ENCODE peak calls at places on chromosomes 12 and 14, in six cellular contexts. One of them, this sample, is unnamed.
A peak's percentile ranks its signal among the peaks of the same experiment; 100 is the strongest.

GRCh38 chr12:113634982-113635381 is 163.3 kb upstream of the LHX5 start:
- ATAC-seq in K562: no peak
- ATAC-seq in A549: no peak
- ATAC-seq in right cardiac atrium: no peak
- ATAC-seq in left lung: no peak
- ATAC-seq in upper lobe of right lung: no peak
- ATAC-seq in this sample: no peak

GRCh38 chr12:106288510-106289195 is 13.9 kb upstream of the TCP11L2 start:
- ATAC-seq in K562: peak; percentile 92
- ATAC-seq in upper lobe of right lung: peak; percentile 65
- ATAC-seq in A549: peak; percentile 99
- ATAC-seq in right cardiac atrium: no peak
- ATAC-seq in left lung: peak; percentile 78
- ATAC-seq in this sample: no peak

GRCh38 chr12:102687523-102687922 is 207.2 kb upstream of the IGF1 start:
- ATAC-seq in left lung: no peak
- ATAC-seq in K562: no peak
- ATAC-seq in right cardiac atrium: no peak
- ATAC-seq in A549: no peak
- ATAC-seq in upper lobe of right lung: no peak
- ATAC-seq in this sample: no peak

GRCh38 chr14:87971010-87971409 is 22.0 kb downstream of the GALC start:
- ATAC-seq in A549: no peak
- ATAC-seq in right cardiac atrium: no peak
- ATAC-seq in upper lobe of right lung: no peak
- ATAC-seq in K562: no peak
- ATAC-seq in left lung: no peak
- ATAC-seq in this sample: no peak

GRCh38 chr12:31650927-31651326 is 8.6 kb upstream of the ETFBKMT start:
- ATAC-seq in A549: peak; percentile 16
- ATAC-seq in upper lobe of right lung: peak; percentile 42
- ATAC-seq in K562: no peak
- ATAC-seq in right cardiac atrium: no peak
- ATAC-seq in left lung: peak; percentile 10
- ATAC-seq in this sample: no peak

GRCh38 chr12:110109837-110110535 is 14.2 kb upstream of the IFT81 start:
- ATAC-seq in A549: no peak
- ATAC-seq in right cardiac atrium: no peak
- ATAC-seq in K562: no peak
- ATAC-seq in upper lobe of right lung: no peak
- ATAC-seq in left lung: no peak
- ATAC-seq in this sample: no peak

GRCh38 chr12:48157889-48158370 is 615 bp upstream of the ASB8 start:
- ATAC-seq in K562: no peak
- ATAC-seq in right cardiac atrium: no peak
- ATAC-seq in A549: no peak
- ATAC-seq in upper lobe of right lung: no peak
- ATAC-seq in left lung: no peak
- ATAC-seq in this sample: no peak

GRCh38 chr12:68932123-68932700 is 759 bp downstream of the CPM start:
- ATAC-seq in K562: peak; percentile 26
- ATAC-seq in left lung: peak; percentile 58
- ATAC-seq in right cardiac atrium: peak; percentile 37
- ATAC-seq in upper lobe of right lung: peak; percentile 62
- ATAC-seq in A549: peak; percentile 60
- ATAC-seq in this sample: peak; percentile 35

GRCh38 chr12:179131-179884 is 34.6 kb downstream of the SLC6A12 start:
- ATAC-seq in upper lobe of right lung: no peak
- ATAC-seq in left lung: no peak
- ATAC-seq in K562: no peak
- ATAC-seq in right cardiac atrium: no peak
- ATAC-seq in A549: no peak
- ATAC-seq in this sample: no peak

GRCh38 chr12:21988619-21989018 is 47.4 kb upstream of the ABCC9 start:
- ATAC-seq in upper lobe of right lung: no peak
- ATAC-seq in left lung: no peak
- ATAC-seq in K562: no peak
- ATAC-seq in right cardiac atrium: no peak
- ATAC-seq in A549: no peak
- ATAC-seq in this sample: no peak

GRCh38 chr12:4763549-4763948 is 43.3 kb downstream of the GALNT8 start:
- ATAC-seq in upper lobe of right lung: peak; percentile 79
- ATAC-seq in left lung: peak; percentile 86
- ATAC-seq in right cardiac atrium: no peak
- ATAC-seq in K562: peak; percentile 98
- ATAC-seq in A549: peak; percentile 93
- ATAC-seq in this sample: peak; percentile 71

GRCh38 chr14:39181026-39181692 is 6.1 kb downstream of the PNN start:
- ATAC-seq in K562: peak; percentile 8
- ATAC-seq in A549: peak; percentile 8
- ATAC-seq in upper lobe of right lung: no peak
- ATAC-seq in left lung: no peak
- ATAC-seq in right cardiac atrium: no peak
- ATAC-seq in this sample: no peak

GRCh38 chr14:100076133-100076532 is 10.9 kb downstream of the EVL start:
- ATAC-seq in right cardiac atrium: peak; percentile 41
- ATAC-seq in upper lobe of right lung: peak; percentile 82
- ATAC-seq in left lung: peak; percentile 53
- ATAC-seq in A549: peak; percentile 90
- ATAC-seq in K562: peak; percentile 92
- ATAC-seq in this sample: peak; percentile 18

GRCh38 chr12:2691001-2691339 is 103.8 kb upstream of the FKBP4 start:
- ATAC-seq in left lung: peak; percentile 37
- ATAC-seq in A549: peak; percentile 71
- ATAC-seq in upper lobe of right lung: peak; percentile 8
- ATAC-seq in right cardiac atrium: peak; percentile 20
- ATAC-seq in K562: no peak
- ATAC-seq in this sample: no peak

GRCh38 chr12:19856389-19856788 is 417.1 kb downstream of the AEBP2 start:
- ATAC-seq in left lung: peak; percentile 31
- ATAC-seq in right cardiac atrium: peak; percentile 72
- ATAC-seq in upper lobe of right lung: no peak
- ATAC-seq in A549: no peak
- ATAC-seq in K562: no peak
- ATAC-seq in this sample: no peak

GRCh38 chr12:76144253-76144564 is 59.7 kb upstream of the NAP1L1 start:
- ATAC-seq in left lung: peak; percentile 44
- ATAC-seq in K562: peak; percentile 47
- ATAC-seq in upper lobe of right lung: peak; percentile 65
- ATAC-seq in A549: no peak
- ATAC-seq in right cardiac atrium: no peak
- ATAC-seq in this sample: no peak

GRCh38 chr12:28086521-28086920 is 103.7 kb upstream of the CCDC91 start:
- ATAC-seq in right cardiac atrium: no peak
- ATAC-seq in A549: no peak
- ATAC-seq in K562: no peak
- ATAC-seq in upper lobe of right lung: no peak
- ATAC-seq in left lung: no peak
- ATAC-seq in this sample: no peak

GRCh38 chr12:128639089-128639488 is 184.7 kb downstream of the SLC15A4 start:
- ATAC-seq in upper lobe of right lung: no peak
- ATAC-seq in K562: no peak
- ATAC-seq in A549: no peak
- ATAC-seq in left lung: no peak
- ATAC-seq in right cardiac atrium: no peak
- ATAC-seq in this sample: no peak

GRCh38 chr12:128637616-128638606 is 185.8 kb downstream of the SLC15A4 start:
- ATAC-seq in upper lobe of right lung: no peak
- ATAC-seq in K562: no peak
- ATAC-seq in left lung: no peak
- ATAC-seq in right cardiac atrium: no peak
- ATAC-seq in A549: no peak
- ATAC-seq in this sample: no peak

GRCh38 chr12:128644664-128645296 is 179.0 kb downstream of the SLC15A4 start:
- ATAC-seq in left lung: no peak
- ATAC-seq in A549: peak; percentile 51
- ATAC-seq in upper lobe of right lung: peak; percentile 39
- ATAC-seq in K562: peak; percentile 69
- ATAC-seq in right cardiac atrium: no peak
- ATAC-seq in this sample: no peak

GRCh38 chr12:128643106-128643651 is 180.6 kb downstream of the SLC15A4 start:
- ATAC-seq in right cardiac atrium: no peak
- ATAC-seq in left lung: no peak
- ATAC-seq in K562: no peak
- ATAC-seq in upper lobe of right lung: no peak
- ATAC-seq in A549: no peak
- ATAC-seq in this sample: no peak
- H3K4me1 ChIP-seq in right cardiac atrium: no peaks in the 10 kb centered on the region
- H3K4me1 ChIP-seq in left lung: no peaks in the 10 kb centered on the region
- H3K4me1 ChIP-seq in K562: no peaks in the 10 kb centered on the region
- H3K4me1 ChIP-seq in upper lobe of right lung: no peaks in the 10 kb centered on the region
- H3K4me1 ChIP-seq in A549: no peaks in the 10 kb centered on the region
- H3K4me1 ChIP-seq in this sample: no peaks in the 10 kb centered on the region

DNA sequence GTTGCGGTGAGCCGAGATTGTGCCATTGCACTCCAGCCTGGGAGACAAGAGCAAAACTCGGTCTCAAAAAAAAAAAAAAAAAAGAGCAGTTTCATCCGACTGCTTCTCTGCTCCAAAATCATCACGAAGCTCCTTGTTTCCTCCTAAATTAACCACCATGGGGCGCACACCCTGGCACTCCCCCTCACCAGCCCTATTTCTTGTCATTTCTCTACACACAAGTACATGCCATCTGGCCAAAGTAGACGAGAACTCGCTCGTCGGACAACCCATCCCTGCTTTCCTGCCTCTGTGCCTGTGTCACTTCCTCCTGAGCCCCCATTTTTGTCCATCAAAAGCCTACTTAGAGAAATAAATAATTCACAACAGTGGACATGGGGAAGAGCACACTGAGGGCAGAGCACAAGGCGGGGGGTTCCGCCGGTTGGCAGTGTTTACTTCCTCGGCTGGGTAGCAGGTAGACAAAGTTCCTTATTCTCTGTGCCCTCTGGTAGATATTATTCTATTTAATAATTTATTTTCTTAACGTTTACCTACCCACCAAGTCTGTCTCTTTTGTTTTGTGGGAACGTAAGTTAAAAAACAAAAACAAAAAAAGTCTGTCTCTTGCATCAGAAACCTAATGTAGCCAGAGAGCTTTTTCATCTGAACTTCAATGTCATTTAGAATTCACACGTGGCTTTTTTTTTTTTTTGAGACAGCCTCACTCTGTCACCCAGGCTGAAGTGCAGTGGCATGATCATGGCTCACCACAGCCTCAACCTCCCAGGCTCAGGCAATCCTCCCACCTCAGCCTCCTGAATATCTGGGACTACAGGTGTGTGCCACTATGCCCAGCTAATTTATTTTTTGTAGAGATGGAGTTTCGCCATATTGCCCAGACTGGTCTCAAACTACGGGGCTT is 6.0 kb downstream of the VPS37B start:
- ATAC-seq in right cardiac atrium: no peak
- ATAC-seq in A549: no peak
- ATAC-seq in left lung: no peak
- ATAC-seq in upper lobe of right lung: no peak
- ATAC-seq in K562: no peak
- ATAC-seq in this sample: no peak
- H3K4me1 ChIP-seq in right cardiac atrium: peaks cover 22% of the 10 kb centered on the region
- H3K4me1 ChIP-seq in A549: peaks cover 88% of the 10 kb centered on the region
- H3K4me1 ChIP-seq in left lung: peaks cover 96% of the 10 kb centered on the region
- H3K4me1 ChIP-seq in upper lobe of right lung: peaks cover 79% of the 10 kb centered on the region
- H3K4me1 ChIP-seq in K562: peaks cover 80% of the 10 kb centered on the region
- H3K4me1 ChIP-seq in this sample: peaks cover 18% of the 10 kb centered on the region

DNA sequence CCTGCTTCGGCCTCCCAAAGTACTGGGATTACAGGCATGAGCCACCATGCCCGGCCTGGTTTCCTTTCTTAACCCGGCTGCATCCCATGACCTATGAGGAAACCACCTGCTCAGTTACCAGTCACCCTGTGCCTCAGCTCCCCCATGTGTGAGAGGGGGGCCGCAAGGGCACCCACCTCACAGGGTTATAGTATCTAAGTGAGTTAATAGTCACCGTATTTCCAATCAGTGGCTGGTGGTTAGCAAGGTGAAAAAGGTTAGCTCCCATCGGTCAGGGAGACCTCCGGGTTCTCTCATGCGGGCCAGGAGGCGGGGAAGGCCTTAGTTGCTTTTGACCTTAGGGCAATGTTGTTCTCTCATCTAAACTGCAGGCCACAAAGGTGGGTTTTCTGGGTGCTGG is 6.7 kb downstream of the LRP1 start:
- ATAC-seq in right cardiac atrium: no peak
- ATAC-seq in left lung: no peak
- ATAC-seq in A549: no peak
- ATAC-seq in upper lobe of right lung: no peak
- ATAC-seq in K562: no peak
- ATAC-seq in this sample: no peak
- H3K4me1 ChIP-seq in right cardiac atrium: peaks cover 12% of the 10 kb centered on the region
- H3K4me1 ChIP-seq in left lung: peaks cover 92% of the 10 kb centered on the region
- H3K4me1 ChIP-seq in A549: peaks cover 39% of the 10 kb centered on the region
- H3K4me1 ChIP-seq in upper lobe of right lung: peaks cover 64% of the 10 kb centered on the region
- H3K4me1 ChIP-seq in K562: peaks cover 29% of the 10 kb centered on the region
- H3K4me1 ChIP-seq in this sample: no peaks in the 10 kb centered on the region

DNA sequence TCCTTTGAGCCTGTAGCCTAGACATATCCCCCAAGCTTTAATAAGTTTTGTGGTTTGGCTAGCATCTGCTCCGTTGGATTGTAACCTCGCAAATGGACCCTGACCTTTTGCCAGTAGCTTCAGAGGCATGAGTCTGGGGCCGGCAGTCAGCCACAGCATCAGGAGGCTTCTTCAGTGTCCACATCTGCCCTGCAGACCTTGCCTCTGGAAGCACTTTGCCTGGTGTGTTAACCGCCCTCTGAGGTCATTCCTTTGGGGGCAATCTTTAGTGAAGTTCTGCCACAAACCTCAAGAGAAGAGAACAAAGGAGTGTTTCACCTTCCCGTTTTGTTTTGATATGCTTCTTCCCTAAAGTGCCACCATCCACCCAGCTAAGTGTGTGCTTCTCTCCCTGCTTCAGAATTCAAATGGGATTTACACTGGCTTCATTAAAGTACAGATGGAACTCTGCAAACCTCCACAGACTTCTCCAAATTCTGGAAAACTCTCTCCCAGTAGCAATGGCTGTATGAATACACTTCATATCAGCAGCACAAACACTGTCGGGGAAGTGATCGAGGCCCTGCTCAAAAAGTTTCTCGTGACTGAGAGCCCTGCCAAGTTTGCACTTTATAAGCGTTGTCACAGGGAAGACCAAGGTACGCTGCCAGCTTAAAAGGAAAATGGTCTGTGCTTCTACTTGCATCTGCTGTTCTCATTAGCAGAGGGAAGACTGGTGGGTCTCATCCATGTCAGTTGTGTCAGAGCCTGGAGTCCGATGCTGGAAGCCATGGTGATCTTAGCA is 71.2 kb downstream of the GNS start:
- ATAC-seq in upper lobe of right lung: no peak
- ATAC-seq in K562: no peak
- ATAC-seq in right cardiac atrium: no peak
- ATAC-seq in left lung: peak; percentile 43
- ATAC-seq in A549: peak; percentile 34
- ATAC-seq in this sample: peak; percentile 32
- H3K4me1 ChIP-seq in upper lobe of right lung: peaks cover 20% of the 10 kb centered on the region
- H3K4me1 ChIP-seq in K562: no peaks in the 10 kb centered on the region
- H3K4me1 ChIP-seq in right cardiac atrium: peaks cover 9% of the 10 kb centered on the region
- H3K4me1 ChIP-seq in left lung: peaks cover 54% of the 10 kb centered on the region
- H3K4me1 ChIP-seq in A549: peaks cover 17% of the 10 kb centered on the region
- H3K4me1 ChIP-seq in this sample: peaks cover 70% of the 10 kb centered on the region